ENCODE peak calls at places on chromosomes 7 and 10, in five cellular contexts. D is H9, K is mesenchymal stem cell, A is neuronal stem cell, O is H1. P is an unnamed sample.

GRCh38 chr10:76324283-76324682 is 892.9 kb downstream of the LRMDA start:
- DNase-seq in A (no peak), D (no peak), O (no peak), K (no peak), P (no peak)

GRCh38 chr10:34539533-34540315 is 275.4 kb downstream of the PARD3 start:
- DNase-seq in K (peak), D (no peak), A (no peak), O (no peak), P (no peak)

GRCh38 chr10:69802424-69803161 is 887 bp downstream of the COL13A1 start:
- DNase-seq in K (peak), O (no peak), D (peak), A (peak), P (no peak)

GRCh38 chr7:158885624-158886023 is 29.3 kb downstream of the DYNC2I1 start:
- DNase-seq in D (no peak), A (no peak), K (peak), O (no peak), P (peak)

GRCh38 chr10:82429302-82429701 is 554.3 kb downstream of the NRG3 start:
- DNase-seq in D (no peak), A (no peak), K (no peak), O (no peak), P (no peak)

GRCh38 chr7:158527902-158528502 is 59.6 kb downstream of the PTPRN2 start:
- DNase-seq in D (no peak), A (no peak), K (no peak), O (no peak), P (no peak)

GRCh38 chr7:410395-410910 is 109.2 kb downstream of the PDGFA start:
- DNase-seq in O (no peak), A (no peak), K (no peak), D (no peak), P (no peak)

GRCh38 chr10:17028843-17029580 is 100.6 kb downstream of the CUBN start:
- DNase-seq in O (no peak), A (no peak), D (no peak), K (no peak), P (no peak)

GRCh38 chr10:103552856-103553742 is 59.6 kb downstream of the NEURL1 start:
- DNase-seq in O (no peak), K (no peak), D (no peak), A (no peak), P (peak)
- H2BK12ac ChIP-seq in O (no peak), K (no peak), D (no peak), A (no peak), P (no peak)

GRCh38 chr7:101319401-101319800 is 2.2 kb downstream of the IFT22 start:
- DNase-seq in A (no peak), D (no peak), O (no peak), K (no peak), P (no peak)

GRCh38 chr7:101315336-101315735 is 6.3 kb downstream of the IFT22 start:
- DNase-seq in D (peak), A (peak), K (peak), O (no peak), P (peak)
- H2BK12ac ChIP-seq in D (no peak), A (no peak), K (no peak), O (no peak), P (no peak)

GRCh38 chr10:30973737-30974136 is 57.9 kb downstream of the ZNF438 start:
- DNase-seq in O (no peak), K (no peak), D (no peak), A (no peak), P (no peak)

GRCh38 chr10:30974773-30975386 is 56.8 kb downstream of the ZNF438 start:
- DNase-seq in A (no peak), D (no peak), O (no peak), K (no peak), P (no peak)

GRCh38 chr10:30979956-30980355 is 51.7 kb downstream of the ZNF438 start:
- DNase-seq in D (no peak), K (no peak), O (no peak), A (no peak), P (no peak)

GRCh38 chr10:30974355-30974754 is 57.3 kb downstream of the ZNF438 start:
- DNase-seq in D (no peak), A (no peak), K (no peak), O (no peak), P (no peak)

DNA sequence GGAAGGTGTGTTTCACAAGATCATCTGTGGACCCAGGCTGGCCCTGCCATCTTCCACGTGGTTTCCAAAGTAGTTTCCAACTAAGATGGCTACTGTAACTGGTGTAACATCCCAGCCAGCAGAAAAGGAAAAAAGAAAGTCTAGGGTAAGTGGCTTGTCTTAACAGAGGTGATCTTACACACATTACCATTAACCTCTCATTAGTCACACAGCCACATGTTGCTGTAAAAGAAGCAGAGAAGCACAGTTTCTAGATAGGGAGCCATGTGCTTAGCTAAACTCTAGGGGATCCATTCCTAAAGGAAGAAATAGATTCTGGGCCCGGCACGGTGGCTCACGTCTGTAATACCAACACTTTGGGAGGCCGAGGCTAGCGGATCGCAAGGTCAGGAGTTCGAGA is 54.3 kb downstream of the ZNF438 start:
- DNase-seq in A (no peak), D (no peak), K (peak), O (no peak), P (no peak)
- H2BK12ac ChIP-seq in A (no peak), D (no peak), K (no peak), O (no peak), P (no peak)

DNA sequence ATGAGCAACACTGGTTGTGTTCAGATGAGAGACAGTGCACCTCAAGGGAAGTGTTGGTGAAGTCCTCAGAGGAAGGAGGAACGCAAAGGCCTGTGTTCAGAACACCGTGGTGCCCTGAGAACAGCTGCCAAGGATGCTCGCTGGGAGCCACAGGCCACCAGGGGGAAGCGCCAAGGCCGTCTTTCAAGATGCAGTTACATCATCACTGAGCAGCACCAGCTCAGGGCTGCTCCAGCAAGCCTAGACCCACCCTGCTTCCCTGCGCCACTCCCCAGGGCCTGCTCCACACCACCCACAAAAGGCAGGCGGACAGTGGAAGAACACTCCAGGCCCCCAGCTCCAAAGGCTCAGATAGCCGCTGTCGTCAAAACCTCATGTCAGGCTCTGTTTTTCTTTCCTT is 378.8 kb downstream of the DPP6 start:
- DNase-seq in O (no peak), D (peak), K (no peak), A (no peak), P (no peak)
- H2BK12ac ChIP-seq in O (no peak), D (no peak), K (no peak), A (no peak), P (no peak)

GRCh38 chr7:72444023-72444776 is 32.1 kb upstream of the CALN1 start:
- DNase-seq in D (no peak), O (no peak), A (no peak), K (no peak), P (no peak)

GRCh38 chr7:72446131-72446530 is 34.0 kb upstream of the CALN1 start:
- DNase-seq in K (no peak), A (no peak), D (no peak), O (no peak), P (no peak)

GRCh38 chr7:72445075-72445474 is 32.9 kb upstream of the CALN1 start:
- DNase-seq in D (no peak), A (no peak), O (no peak), K (no peak), P (no peak)

GRCh38 chr7:72446566-72447462 is 34.7 kb upstream of the CALN1 start:
- DNase-seq in K (no peak), A (no peak), O (no peak), D (no peak), P (no peak)

DNA sequence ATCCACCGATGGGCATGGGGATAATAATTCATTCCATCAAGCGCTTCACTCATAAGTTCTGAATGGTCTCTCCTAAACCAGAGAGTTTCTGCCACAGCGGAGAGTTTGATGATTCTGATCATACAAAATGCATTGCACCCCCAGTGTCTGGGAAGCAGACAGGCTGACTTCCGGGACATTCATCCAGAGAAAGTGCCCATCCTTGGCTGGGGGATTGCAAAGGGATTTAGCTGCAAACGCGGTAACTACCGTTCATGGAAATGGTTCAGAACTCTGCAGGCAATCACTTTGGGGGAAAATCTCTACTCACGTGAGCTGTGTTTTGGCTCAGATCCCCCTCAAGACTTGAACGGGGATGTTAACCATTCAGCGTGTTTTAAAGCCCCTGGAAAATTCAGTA is 33.4 kb upstream of the CALN1 start:
- DNase-seq in O (no peak), K (no peak), D (no peak), A (no peak), P (no peak)
- H2BK12ac ChIP-seq in O (no peak), K (no peak), D (no peak), A (no peak), P (no peak)

DNA sequence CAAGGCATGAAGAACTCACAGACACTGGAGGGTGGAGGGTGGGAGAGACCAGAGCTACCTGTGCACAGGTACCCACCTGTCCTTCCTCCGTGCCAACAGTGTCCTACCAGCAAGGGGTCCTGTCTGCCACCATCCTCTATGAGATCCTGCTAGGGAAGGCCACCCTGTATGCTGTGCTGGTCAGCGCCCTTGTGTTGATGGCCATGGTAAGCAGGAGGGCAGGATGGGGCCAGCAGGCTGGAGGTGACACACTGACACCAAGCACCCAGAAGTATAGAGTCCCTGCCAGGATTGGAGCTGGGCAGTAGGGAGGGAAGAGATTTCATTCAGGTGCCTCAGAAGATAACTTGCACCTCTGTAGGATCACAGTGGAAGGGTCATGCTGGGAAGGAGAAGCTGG is 21.8 kb downstream of the PRSS2 start:
- DNase-seq in O (no peak), K (no peak), D (no peak), A (no peak), P (no peak)
- H2BK12ac ChIP-seq in O (peak), K (no peak), D (no peak), A (no peak), P (no peak)

GRCh38 chr7:52863667-52864066 is 171.8 kb upstream of the POM121L12 start:
- DNase-seq in A (no peak), D (no peak), K (no peak), O (no peak), P (no peak)

DNA sequence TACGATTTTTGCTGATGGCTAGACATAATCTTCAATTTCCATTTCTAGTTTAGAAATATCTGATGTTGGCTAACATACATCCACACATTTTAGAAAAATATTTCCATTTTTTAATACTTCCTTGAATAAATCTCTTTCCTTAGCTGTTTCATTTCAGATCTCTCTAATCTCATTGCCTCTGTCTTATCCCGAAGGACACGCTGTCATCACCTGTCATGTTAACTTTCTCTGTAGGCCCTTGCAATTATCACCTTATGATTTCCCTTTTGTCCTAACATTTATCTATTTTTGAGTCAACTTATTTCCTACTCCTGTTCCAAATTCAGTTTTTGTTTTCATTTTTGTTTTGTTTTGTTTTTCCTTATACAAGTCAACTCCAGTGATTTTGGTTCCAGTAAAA is 173.1 kb upstream of the POM121L12 start:
- DNase-seq in O (no peak), A (no peak), D (no peak), K (no peak), P (no peak)
- H2BK12ac ChIP-seq in O (no peak), A (no peak), D (no peak), K (no peak), P (no peak)

GRCh38 chr7:42491106-42491505 is 254.1 kb upstream of the GLI3 start:
- DNase-seq in D (no peak), O (no peak), A (no peak), K (no peak), P (no peak)
- H2BK12ac ChIP-seq in D (no peak), O (peak), A (no peak), K (peak), P (no peak)